ENCODE peak calls at places on chromosome 7, in eight cellular contexts. P is fibroblast of lung, S is vagina, M is AG09319, A is tibial artery, E is A549, N is adrenal gland, V is pancreas. Q is an unnamed sample.

GRCh38 chr7:132061931-132062330 is 505.5 kb upstream of the PODXL start:
- DNase-seq in A (no peak), E (no peak), M (no peak), P (peak), N (no peak), V (no peak), S (peak), Q (no peak)

GRCh38 chr7:138161600-138162081 is 85.4 kb downstream of the AKR1D1 start:
- DNase-seq in E (peak), S (no peak), P (peak), M (peak), V (peak), N (peak), A (peak), Q (peak)

GRCh38 chr7:130152270-130153141 is 52.7 kb downstream of the TMEM209 start:
- DNase-seq in E (no peak), V (no peak), P (peak), M (no peak), S (no peak), A (no peak), N (no peak), Q (no peak)

GRCh38 chr7:111029141-111029572 is 61.8 kb upstream of the LRRN3 start:
- DNase-seq in V (no peak), P (no peak), E (no peak), N (no peak), S (no peak), M (no peak), A (no peak), Q (no peak)

GRCh38 chr7:106778656-106779250 is 86.3 kb upstream of the PIK3CG start:
- DNase-seq in V (no peak), E (no peak), M (peak), A (no peak), S (no peak), N (no peak), P (peak), Q (no peak)

GRCh38 chr7:5424689-5425506 is 1.3 kb upstream of the TNRC18 start:
- DNase-seq in M (no peak), S (no peak), P (peak), N (peak), E (no peak), V (peak), A (peak), Q (peak)

GRCh38 chr7:158228986-158229385 is 358.6 kb downstream of the PTPRN2 start:
- DNase-seq in S (no peak), N (no peak), A (no peak), M (no peak), E (no peak), P (no peak), V (no peak), Q (no peak)

GRCh38 chr7:38316733-38317360 is 43.4 kb upstream of the TARP start:
- DNase-seq in S (no peak), V (no peak), P (no peak), M (no peak), A (no peak), E (no peak), N (no peak), Q (no peak)

GRCh38 chr7:13016633-13017324 is 329.3 kb downstream of the ARL4A start:
- DNase-seq in M (no peak), E (peak), V (no peak), S (no peak), P (peak), A (no peak), N (no peak), Q (no peak)

GRCh38 chr7:65449505-65449852 is 75.8 kb downstream of the ZNF92 start:
- DNase-seq in M (no peak), P (no peak), S (no peak), A (no peak), E (no peak), N (no peak), V (no peak), Q (no peak)
- TF ChIP-seq CTCF in M (no peak), P (no peak), S (no peak), A (no peak), E (no peak), N (no peak), V (no peak), Q (no peak)

GRCh38 chr7:144834516-144835165 is 1.2 kb downstream of the TPK1 start:
- DNase-seq in A (no peak), P (no peak), V (no peak), E (peak), M (no peak), N (peak), S (no peak), Q (no peak)

GRCh38 chr7:144835166-144835611 is 664 bp downstream of the TPK1 start:
- DNase-seq in S (no peak), N (peak), E (peak), P (peak), A (peak), M (no peak), V (peak), Q (peak)

GRCh38 chr7:144830811-144831210 is 5.0 kb downstream of the TPK1 start:
- DNase-seq in S (no peak), A (no peak), N (no peak), V (no peak), E (no peak), P (peak), M (no peak), Q (no peak)

GRCh38 chr7:144836545-144836842 is 641 bp upstream of the TPK1 start:
- DNase-seq in N (no peak), E (no peak), M (no peak), V (peak), S (no peak), A (no peak), P (no peak), Q (no peak)

GRCh38 chr7:144835668-144836544 is at the start of gene TPK1:
- DNase-seq in N (peak), M (peak), E (peak), S (no peak), P (peak), A (peak), V (peak), Q (peak)
- TF ChIP-seq CTCF in N (no peak), M (no peak), E (no peak), S (no peak), P (no peak), A (no peak), V (no peak), Q (no peak)

GRCh38 chr7:151399906-151400305 is 9.9 kb downstream of the WDR86 start:
- DNase-seq in E (no peak), N (no peak), V (no peak), A (no peak), S (no peak), M (no peak), P (no peak), Q (no peak)

GRCh38 chr7:151399305-151399601 is 10.6 kb downstream of the WDR86 start:
- DNase-seq in A (no peak), N (no peak), V (no peak), E (no peak), S (no peak), M (no peak), P (no peak), Q (no peak)

GRCh38 chr7:151400626-151401315 is 9.1 kb downstream of the WDR86 start:
- DNase-seq in N (no peak), P (no peak), A (no peak), V (no peak), S (no peak), M (no peak), E (no peak), Q (no peak)

GRCh38 chr7:151397026-151397425 is 12.8 kb downstream of the WDR86 start:
- DNase-seq in V (no peak), S (no peak), M (no peak), E (no peak), A (no peak), N (no peak), P (no peak), Q (no peak)

GRCh38 chr7:151398446-151399304 is 11.2 kb downstream of the WDR86 start:
- DNase-seq in P (no peak), E (no peak), S (no peak), A (no peak), M (no peak), N (no peak), V (no peak), Q (no peak)
- TF ChIP-seq CTCF in P (no peak), E (no peak), S (no peak), A (no peak), M (no peak), N (no peak), V (no peak), Q (no peak)

GRCh38 chr7:94001396-94001795 is 2.8 kb downstream of the BET1 start:
- DNase-seq in N (no peak), V (no peak), A (no peak), S (no peak), P (peak), M (no peak), E (no peak), Q (no peak)
- TF ChIP-seq CTCF in N (no peak), V (no peak), A (no peak), S (no peak), P (no peak), M (no peak), E (no peak), Q (no peak)

DNA sequence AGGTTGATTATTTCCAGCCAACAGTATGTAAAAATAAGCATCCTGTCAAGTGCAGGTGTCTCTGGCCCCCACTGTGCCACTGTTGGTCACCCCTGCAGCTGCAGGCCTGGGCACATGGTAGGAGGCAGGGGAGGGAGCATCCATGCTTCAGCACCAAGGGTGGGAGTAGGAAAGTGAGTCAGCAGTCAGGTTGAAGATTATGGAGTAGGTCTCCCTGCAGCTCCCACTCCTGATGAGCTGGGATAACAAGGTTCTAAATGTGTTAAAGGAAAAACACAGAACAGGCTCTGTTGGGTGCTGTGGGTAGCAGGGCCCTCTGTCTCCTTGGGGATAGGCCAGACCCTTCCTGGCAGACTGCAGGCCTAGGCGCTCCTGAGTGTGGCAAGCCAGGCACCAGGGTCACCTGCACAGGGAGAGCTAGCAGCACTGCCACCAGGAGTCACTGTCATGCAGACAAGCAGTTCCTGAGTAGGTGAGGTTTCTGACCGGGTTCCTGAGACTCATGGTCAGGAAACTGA is 59.3 kb downstream of the NUDCD3 start:
- DNase-seq in P (peak), V (no peak), N (peak), S (no peak), E (peak), M (no peak), A (no peak), Q (no peak)
- TF ChIP-seq CTCF in P (no peak), V (no peak), N (peak), S (no peak), E (no peak), M (no peak), A (no peak), Q (no peak)

GRCh38 chr7:40447345-40447744 is 312.5 kb downstream of the SUGCT start:
- DNase-seq in E (no peak), S (no peak), M (no peak), P (no peak), V (no peak), N (no peak), A (no peak), Q (no peak)
- TF ChIP-seq CTCF in E (no peak), S (no peak), M (no peak), P (no peak), V (no peak), N (no peak), A (no peak), Q (no peak)

GRCh38 chr7:135188298-135188984 is 17.9 kb upstream of the CYREN start:
- DNase-seq in P (no peak), V (peak), A (peak), N (no peak), E (no peak), S (no peak), M (no peak), Q (peak)

GRCh38 chr7:135186841-135187253 is 16.3 kb upstream of the CYREN start:
- DNase-seq in N (no peak), S (peak), V (no peak), E (no peak), A (peak), P (no peak), M (no peak), Q (peak)

GRCh38 chr7:135184254-135184841 is 13.8 kb upstream of the CYREN start:
- DNase-seq in S (no peak), N (no peak), E (no peak), M (no peak), P (no peak), A (peak), V (no peak), Q (peak)

GRCh38 chr7:135185471-135186260 is 15.2 kb upstream of the CYREN start:
- DNase-seq in S (no peak), E (no peak), A (peak), P (no peak), M (no peak), V (no peak), N (no peak), Q (peak)

DNA sequence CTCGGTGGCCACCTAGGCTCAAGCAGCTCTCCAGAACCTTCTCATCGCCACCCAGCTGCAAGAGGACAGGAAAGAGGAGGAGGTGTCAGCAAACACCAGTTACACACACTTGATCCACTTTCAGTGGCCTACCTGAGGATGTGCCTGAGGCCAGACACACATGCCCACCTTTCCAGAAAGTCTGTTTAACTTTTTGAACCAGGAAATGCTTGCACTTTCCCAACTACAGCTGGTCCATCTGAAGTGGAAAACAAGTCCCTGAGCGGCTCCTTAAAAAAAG is 15.7 kb upstream of the CYREN start:
- DNase-seq in M (no peak), A (no peak), N (no peak), S (no peak), P (no peak), E (no peak), V (no peak), Q (no peak)
- TF ChIP-seq CTCF in M (no peak), A (no peak), N (no peak), S (no peak), P (no peak), E (no peak), V (no peak), Q (no peak)

GRCh38 chr7:94556028-94556427 is 46.4 kb downstream of the CASD1 start:
- DNase-seq in P (no peak), S (no peak), A (no peak), V (no peak), N (no peak), M (no peak), E (no peak), Q (no peak)
- TF ChIP-seq CTCF in P (no peak), S (no peak), A (no peak), V (no peak), N (no peak), M (no peak), E (no peak), Q (no peak)

Q was measured in stomach.